ENCODE peak calls at places on chromosomes 7 and 10, in nine cellular contexts. One of them, this sample, is unnamed.

GRCh38 chr7:116809636-116810266 is 52.6 kb upstream of the CAPZA2 start:
- DNase-seq in T-helper 9 cell: no peak
- DNase-seq in OCI-M1: peak; percentile 72
- DNase-seq in tibial artery: no peak
- DNase-seq in HEK293T: peak; percentile 36
- DNase-seq in natural killer cell: no peak
- DNase-seq in T-helper 2 cell: no peak
- DNase-seq in foreskin fibroblast: peak; percentile 51
- DNase-seq in Calu3: peak; percentile 57
- DNase-seq in this sample: peak; percentile 41

GRCh38 chr7:140898794-140899548 is 25.8 kb downstream of the BRAF start:
- DNase-seq in T-helper 9 cell: no peak
- DNase-seq in OCI-M1: no peak
- DNase-seq in tibial artery: no peak
- DNase-seq in HEK293T: no peak
- DNase-seq in natural killer cell: no peak
- DNase-seq in T-helper 2 cell: no peak
- DNase-seq in foreskin fibroblast: no peak
- DNase-seq in Calu3: no peak
- DNase-seq in this sample: no peak

GRCh38 chr7:142301923-142302550 is 44.2 kb upstream of the PRSS58 start:
- DNase-seq in T-helper 9 cell: no peak
- DNase-seq in OCI-M1: peak; percentile 28
- DNase-seq in tibial artery: no peak
- DNase-seq in HEK293T: peak; percentile 55
- DNase-seq in natural killer cell: no peak
- DNase-seq in T-helper 2 cell: no peak
- DNase-seq in foreskin fibroblast: no peak
- DNase-seq in Calu3: peak; percentile 25
- DNase-seq in this sample: no peak

GRCh38 chr10:18098201-18098600 is 42.0 kb upstream of the CACNB2 start:
- DNase-seq in T-helper 9 cell: no peak
- DNase-seq in OCI-M1: no peak
- DNase-seq in tibial artery: no peak
- DNase-seq in HEK293T: no peak
- DNase-seq in natural killer cell: no peak
- DNase-seq in T-helper 2 cell: no peak
- DNase-seq in foreskin fibroblast: no peak
- DNase-seq in Calu3: no peak
- DNase-seq in this sample: no peak

GRCh38 chr10:61157182-61157581 is 213.2 kb upstream of the RHOBTB1 start:
- DNase-seq in T-helper 9 cell: no peak
- DNase-seq in OCI-M1: no peak
- DNase-seq in tibial artery: no peak
- DNase-seq in HEK293T: no peak
- DNase-seq in natural killer cell: no peak
- DNase-seq in T-helper 2 cell: no peak
- DNase-seq in foreskin fibroblast: no peak
- DNase-seq in Calu3: no peak
- DNase-seq in this sample: no peak

GRCh38 chr10:74982634-74982982 is 128.8 kb upstream of the SAMD8 start:
- DNase-seq in T-helper 9 cell: no peak
- DNase-seq in OCI-M1: no peak
- DNase-seq in tibial artery: no peak
- DNase-seq in HEK293T: no peak
- DNase-seq in natural killer cell: no peak
- DNase-seq in T-helper 2 cell: no peak
- DNase-seq in foreskin fibroblast: no peak
- DNase-seq in Calu3: no peak
- DNase-seq in this sample: no peak

GRCh38 chr10:101217450-101218281 is 11.6 kb downstream of the LBX1 start:
- DNase-seq in T-helper 9 cell: no peak
- DNase-seq in OCI-M1: no peak
- DNase-seq in tibial artery: no peak
- DNase-seq in HEK293T: no peak
- DNase-seq in natural killer cell: no peak
- DNase-seq in T-helper 2 cell: no peak
- DNase-seq in foreskin fibroblast: no peak
- DNase-seq in Calu3: peak; percentile 48
- DNase-seq in this sample: no peak

GRCh38 chr7:45917658-45918057 is 3.4 kb downstream of the IGFBP3 start:
- DNase-seq in T-helper 9 cell: peak; percentile 73
- DNase-seq in OCI-M1: peak; percentile 68
- DNase-seq in tibial artery: peak; percentile 86
- DNase-seq in HEK293T: peak; percentile 79
- DNase-seq in natural killer cell: peak; percentile 61
- DNase-seq in T-helper 2 cell: peak; percentile 54
- DNase-seq in foreskin fibroblast: peak; percentile 50
- DNase-seq in Calu3: peak; percentile 97
- DNase-seq in this sample: peak; percentile 81

GRCh38 chr7:83429493-83429892 is 219.4 kb downstream of the SEMA3E start:
- DNase-seq in T-helper 9 cell: no peak
- DNase-seq in OCI-M1: no peak
- DNase-seq in tibial artery: no peak
- DNase-seq in HEK293T: no peak
- DNase-seq in natural killer cell: no peak
- DNase-seq in T-helper 2 cell: no peak
- DNase-seq in foreskin fibroblast: no peak
- DNase-seq in Calu3: no peak
- DNase-seq in this sample: no peak

GRCh38 chr10:132418520-132419416 is 21.8 kb downstream of the PWWP2B start:
- DNase-seq in T-helper 9 cell: no peak
- DNase-seq in OCI-M1: peak; percentile 56
- DNase-seq in tibial artery: no peak
- DNase-seq in HEK293T: no peak
- DNase-seq in natural killer cell: no peak
- DNase-seq in T-helper 2 cell: no peak
- DNase-seq in foreskin fibroblast: no peak
- DNase-seq in Calu3: peak; percentile 76
- DNase-seq in this sample: no peak

GRCh38 chr7:105141068-105141467 is 127.1 kb downstream of the KMT2E start:
- DNase-seq in T-helper 9 cell: no peak
- DNase-seq in OCI-M1: no peak
- DNase-seq in tibial artery: no peak
- DNase-seq in HEK293T: peak; percentile 41
- DNase-seq in natural killer cell: no peak
- DNase-seq in T-helper 2 cell: no peak
- DNase-seq in foreskin fibroblast: peak; percentile 24
- DNase-seq in Calu3: no peak
- DNase-seq in this sample: no peak

GRCh38 chr7:55505259-55505658 is 67.0 kb downstream of the VOPP1 start:
- DNase-seq in T-helper 9 cell: no peak
- DNase-seq in OCI-M1: no peak
- DNase-seq in tibial artery: no peak
- DNase-seq in HEK293T: no peak
- DNase-seq in natural killer cell: no peak
- DNase-seq in T-helper 2 cell: no peak
- DNase-seq in foreskin fibroblast: no peak
- DNase-seq in Calu3: no peak
- DNase-seq in this sample: no peak

GRCh38 chr10:10792681-10793080 is 225.0 kb upstream of the CELF2 start:
- DNase-seq in T-helper 9 cell: no peak
- DNase-seq in OCI-M1: no peak
- DNase-seq in tibial artery: no peak
- DNase-seq in HEK293T: no peak
- DNase-seq in natural killer cell: no peak
- DNase-seq in T-helper 2 cell: no peak
- DNase-seq in foreskin fibroblast: peak; percentile 83
- DNase-seq in Calu3: peak; percentile 12
- DNase-seq in this sample: no peak

GRCh38 chr7:158549176-158549833 is 38.3 kb downstream of the PTPRN2 start:
- DNase-seq in T-helper 9 cell: no peak
- DNase-seq in OCI-M1: no peak
- DNase-seq in tibial artery: no peak
- DNase-seq in HEK293T: no peak
- DNase-seq in natural killer cell: no peak
- DNase-seq in T-helper 2 cell: no peak
- DNase-seq in foreskin fibroblast: no peak
- DNase-seq in Calu3: no peak
- DNase-seq in this sample: no peak

GRCh38 chr10:114492351-114493037 is 88.2 kb upstream of the AFAP1L2 start:
- DNase-seq in T-helper 9 cell: no peak
- DNase-seq in OCI-M1: no peak
- DNase-seq in tibial artery: no peak
- DNase-seq in HEK293T: no peak
- DNase-seq in natural killer cell: no peak
- DNase-seq in T-helper 2 cell: no peak
- DNase-seq in foreskin fibroblast: no peak
- DNase-seq in Calu3: no peak
- DNase-seq in this sample: no peak

GRCh38 chr10:4459531-4459930 is 366.5 kb upstream of the AKR1E2 start:
- DNase-seq in T-helper 9 cell: no peak
- DNase-seq in OCI-M1: no peak
- DNase-seq in tibial artery: no peak
- DNase-seq in HEK293T: no peak
- DNase-seq in natural killer cell: no peak
- DNase-seq in T-helper 2 cell: no peak
- DNase-seq in foreskin fibroblast: no peak
- DNase-seq in Calu3: no peak
- DNase-seq in this sample: no peak

GRCh38 chr7:130008941-130009847 is 42.0 kb downstream of the ZC3HC1 start:
- DNase-seq in T-helper 9 cell: no peak
- DNase-seq in OCI-M1: peak; percentile 24
- DNase-seq in tibial artery: peak; percentile 62
- DNase-seq in HEK293T: no peak
- DNase-seq in natural killer cell: no peak
- DNase-seq in T-helper 2 cell: no peak
- DNase-seq in foreskin fibroblast: peak; percentile 47
- DNase-seq in Calu3: peak; percentile 95
- DNase-seq in this sample: no peak

GRCh38 chr10:74307061-74307651 is 156.1 kb downstream of the ADK start:
- DNase-seq in T-helper 9 cell: no peak
- DNase-seq in OCI-M1: no peak
- DNase-seq in tibial artery: no peak
- DNase-seq in HEK293T: no peak
- DNase-seq in natural killer cell: no peak
- DNase-seq in T-helper 2 cell: no peak
- DNase-seq in foreskin fibroblast: no peak
- DNase-seq in Calu3: no peak
- DNase-seq in this sample: no peak

GRCh38 chr7:77674878-77675277 is 21.4 kb upstream of the RSBN1L start:
- DNase-seq in T-helper 9 cell: no peak
- DNase-seq in OCI-M1: no peak
- DNase-seq in tibial artery: no peak
- DNase-seq in HEK293T: no peak
- DNase-seq in natural killer cell: no peak
- DNase-seq in T-helper 2 cell: no peak
- DNase-seq in foreskin fibroblast: no peak
- DNase-seq in Calu3: peak; percentile 57
- DNase-seq in this sample: no peak